ENCODE peak calls at places on chromosomes 11 and 22, in six cellular contexts. One of them, this sample, is unnamed.

GRCh38 chr11:128055576-128056217 is 531.7 kb downstream of the ETS1 start:
- DNase-seq in ascending aorta: no peak
- DNase-seq in hypothalamus: no peak
- DNase-seq in HuH-7.5: no peak
- DNase-seq in CD8-positive, alpha-beta memory T cell: no peak
- DNase-seq in M059J: no peak
- DNase-seq in this sample: no peak

GRCh38 chr11:94731921-94732601 is 36.1 kb upstream of the AMOTL1 start:
- DNase-seq in hypothalamus: no peak
- DNase-seq in CD8-positive, alpha-beta memory T cell: no peak
- DNase-seq in M059J: peak
- DNase-seq in HuH-7.5: no peak
- DNase-seq in ascending aorta: no peak
- DNase-seq in this sample: no peak

GRCh38 chr11:7251836-7252682 is at the start of gene SYT9:
- DNase-seq in M059J: peak
- DNase-seq in hypothalamus: peak
- DNase-seq in ascending aorta: no peak
- DNase-seq in HuH-7.5: peak
- DNase-seq in CD8-positive, alpha-beta memory T cell: no peak
- DNase-seq in this sample: no peak

GRCh38 chr11:69884751-69885150 is 65.5 kb upstream of the FGF3 start:
- DNase-seq in hypothalamus: no peak
- DNase-seq in ascending aorta: no peak
- DNase-seq in HuH-7.5: no peak
- DNase-seq in M059J: no peak
- DNase-seq in CD8-positive, alpha-beta memory T cell: no peak
- DNase-seq in this sample: no peak

GRCh38 chr22:40239345-40239683 is 61.6 kb downstream of the TNRC6B start:
- DNase-seq in CD8-positive, alpha-beta memory T cell: no peak
- DNase-seq in ascending aorta: no peak
- DNase-seq in hypothalamus: no peak
- DNase-seq in HuH-7.5: no peak
- DNase-seq in M059J: no peak
- DNase-seq in this sample: no peak

GRCh38 chr22:46052331-46052771 is 75.4 kb upstream of the WNT7B start:
- DNase-seq in hypothalamus: no peak
- DNase-seq in M059J: peak
- DNase-seq in CD8-positive, alpha-beta memory T cell: no peak
- DNase-seq in HuH-7.5: no peak
- DNase-seq in ascending aorta: peak
- DNase-seq in this sample: no peak

GRCh38 chr11:94960488-94960887 is 12.9 kb downstream of the CWC15 start:
- DNase-seq in ascending aorta: no peak
- DNase-seq in hypothalamus: no peak
- DNase-seq in CD8-positive, alpha-beta memory T cell: no peak
- DNase-seq in M059J: no peak
- DNase-seq in HuH-7.5: no peak
- DNase-seq in this sample: no peak

GRCh38 chr22:49547751-49548239 is 279.9 kb downstream of the BRD1 start:
- DNase-seq in HuH-7.5: no peak
- DNase-seq in ascending aorta: peak
- DNase-seq in hypothalamus: no peak
- DNase-seq in CD8-positive, alpha-beta memory T cell: no peak
- DNase-seq in M059J: no peak
- DNase-seq in this sample: no peak

GRCh38 chr11:65438257-65439151 is 15.9 kb downstream of the NEAT1 start:
- DNase-seq in HuH-7.5: no peak
- DNase-seq in M059J: peak
- DNase-seq in hypothalamus: no peak
- DNase-seq in CD8-positive, alpha-beta memory T cell: no peak
- DNase-seq in ascending aorta: peak
- DNase-seq in this sample: no peak

GRCh38 chr11:2779499-2779980 is 79.7 kb upstream of the KCNQ1OT1 start:
- DNase-seq in hypothalamus: no peak
- DNase-seq in ascending aorta: no peak
- DNase-seq in HuH-7.5: no peak
- DNase-seq in M059J: no peak
- DNase-seq in CD8-positive, alpha-beta memory T cell: no peak
- DNase-seq in this sample: no peak